ENCODE peak calls at places on chromosome 11, in seven cellular contexts. F is fibroblast of lung, A is HCT116, V is neural progenitor cell, J is mammary epithelial cell, Y is PC-9, L is MM.1S. X is an unnamed sample. For H3K36me3, the result is how much of the 10 kb centered on the place peaks cover.

GRCh38 chr11:26862801-26863200 is 131.1 kb upstream of the FIBIN start:
- DNase-seq in F (no peak), A (no peak), V (no peak), J (no peak), Y (no peak), L (no peak), X (no peak)

GRCh38 chr11:59221438-59221837 is 8.7 kb upstream of the MPEG1 start:
- DNase-seq in F (peak), A (no peak), V (no peak), J (peak), Y (peak), L (no peak), X (no peak)

GRCh38 chr11:102879801-102880200 is 5.0 kb upstream of the MMP12 start:
- DNase-seq in F (no peak), A (no peak), V (no peak), J (no peak), Y (no peak), L (no peak), X (no peak)

GRCh38 chr11:22634897-22635629 is 9.4 kb upstream of the FANCF start:
- DNase-seq in F (peak), A (no peak), V (no peak), J (peak), Y (no peak), L (peak), X (peak)

GRCh38 chr11:63592975-63593395 is 21.2 kb downstream of the PLAAT3 start:
- DNase-seq in F (no peak), A (no peak), V (peak), J (no peak), Y (no peak), L (no peak), X (peak)

GRCh38 chr11:19241260-19242183 is 777 bp upstream of the E2F8 start:
- DNase-seq in F (no peak), A (no peak), V (peak), J (no peak), Y (no peak), L (peak), X (peak)

GRCh38 chr11:43825217-43825816 is 55.3 kb upstream of the ALKBH3 start:
- DNase-seq in F (no peak), A (peak), V (peak), J (peak), Y (no peak), L (no peak), X (peak)

GRCh38 chr11:72240461-72241289 is 3.3 kb downstream of the PHOX2A start:
- DNase-seq in F (peak), A (no peak), V (peak), J (no peak), Y (no peak), L (no peak), X (no peak)

GRCh38 chr11:22878039-22878438 is 17.8 kb upstream of the CCDC179 start:
- DNase-seq in F (no peak), A (no peak), V (no peak), J (no peak), Y (no peak), L (no peak), X (no peak)

GRCh38 chr11:72629266-72629665 is 45.0 kb downstream of the PDE2A start:
- DNase-seq in F (no peak), A (no peak), V (no peak), J (no peak), Y (no peak), L (no peak), X (no peak)

GRCh38 chr11:130553306-130553705 is 104.9 kb downstream of the ADAMTS15 start:
- DNase-seq in F (peak), A (no peak), V (no peak), J (no peak), Y (no peak), L (no peak), X (no peak)

GRCh38 chr11:2310073-2310785 is 8.4 kb downstream of the TSPAN32 start:
- DNase-seq in F (no peak), A (no peak), V (no peak), J (no peak), Y (no peak), L (no peak), X (no peak)

GRCh38 chr11:116605543-116605942 is 167.2 kb downstream of the BUD13 start:
- DNase-seq in F (peak), A (peak), V (peak), J (peak), Y (peak), L (peak), X (peak)

GRCh38 chr11:45082744-45083543 is 63.5 kb upstream of the PRDM11 start:
- DNase-seq in F (no peak), A (no peak), V (no peak), J (no peak), Y (no peak), L (no peak), X (no peak)

GRCh38 chr11:59172345-59173079 is 580 bp downstream of the DTX4 start:
- DNase-seq in F (no peak), A (no peak), V (peak), J (peak), Y (peak), L (peak), X (no peak)

GRCh38 chr11:6812391-6813005 is 13.0 kb upstream of the OR6A2 start:
- DNase-seq in F (peak), A (peak), V (peak), J (peak), Y (peak), L (peak), X (peak)

GRCh38 chr11:69099193-69099592 is 50.5 kb downstream of the TPCN2 start:
- DNase-seq in F (no peak), A (no peak), V (no peak), J (no peak), Y (no peak), L (no peak), X (no peak)

GRCh38 chr11:118438314-118438931 is 2.1 kb downstream of the KMT2A start:
- DNase-seq in F (peak), A (no peak), V (peak), J (peak), Y (no peak), L (peak), X (peak)

GRCh38 chr11:57100638-57101312 is 81.0 kb upstream of the LRRC55 start:
- DNase-seq in F (no peak), A (no peak), V (no peak), J (no peak), Y (no peak), L (no peak), X (no peak)

GRCh38 chr11:128501576-128502549 is 85.5 kb downstream of the ETS1 start:
- DNase-seq in F (peak), A (no peak), V (peak), J (no peak), Y (no peak), L (no peak), X (no peak)

GRCh38 chr11:75851203-75851602 is 36.2 kb downstream of the UVRAG start:
- DNase-seq in F (no peak), A (no peak), V (no peak), J (no peak), Y (no peak), L (no peak), X (no peak)

GRCh38 chr11:46315783-46316563 is 31.3 kb upstream of the DGKZ start:
- DNase-seq in F (no peak), A (no peak), V (no peak), J (no peak), Y (no peak), L (no peak), X (no peak)

GRCh38 chr11:46319074-46319453 is 28.2 kb upstream of the DGKZ start:
- DNase-seq in F (no peak), A (no peak), V (no peak), J (no peak), Y (peak), L (no peak), X (no peak)

GRCh38 chr11:46309669-46310288 is 32.3 kb downstream of the CREB3L1 start:
- DNase-seq in F (no peak), A (peak), V (no peak), J (no peak), Y (peak), L (no peak), X (no peak)

DNA sequence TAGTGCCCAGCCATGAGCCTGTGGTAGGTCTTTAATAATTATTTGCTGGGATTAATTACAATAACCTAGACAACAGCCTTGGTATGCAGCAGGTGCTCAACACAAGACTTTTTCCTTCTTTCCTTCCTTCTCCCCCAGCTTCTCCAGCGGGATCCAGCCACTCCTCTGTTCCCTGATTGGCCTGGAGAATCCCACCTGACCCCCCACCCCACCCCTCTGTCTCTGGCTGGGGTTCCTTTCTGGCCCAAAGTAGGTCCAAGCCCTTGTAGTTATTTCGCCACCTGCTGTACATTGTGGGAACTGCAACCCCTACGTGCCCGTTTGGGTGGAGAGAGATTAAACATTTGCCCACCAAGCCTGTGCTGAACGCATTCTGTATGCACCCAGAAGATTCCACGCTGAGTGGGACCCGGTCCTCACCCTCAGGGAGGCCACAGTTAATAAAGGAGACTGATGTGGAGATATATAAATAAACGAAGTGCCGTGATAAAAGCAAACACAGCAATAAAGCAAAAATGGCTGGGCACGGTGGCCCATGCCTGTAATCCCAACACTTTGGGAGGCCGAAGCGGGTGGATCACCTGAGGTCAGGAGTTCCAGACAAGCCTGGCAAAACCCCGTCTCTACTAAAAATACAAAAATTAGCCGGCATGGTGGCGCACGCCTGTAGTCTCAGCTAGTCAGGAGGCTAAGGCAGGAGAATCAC is 32.1 kb upstream of the DGKZ start:
- DNase-seq in F (peak), A (peak), V (peak), J (peak), Y (peak), L (peak), X (peak)
- TF ChIP-seq EZH2 in F (no peak), A (no peak), V (no peak), J (no peak), Y (no peak), L (no peak), X (no peak)

GRCh38 chr11:507727-508515 is 879 bp upstream of the RNH1 start:
- DNase-seq in F (no peak), A (no peak), V (no peak), J (no peak), Y (no peak), L (no peak), X (no peak)
- H3K4me3 ChIP-seq in F (peak), A (peak), V (peak), J (peak), Y (peak), L (peak), X (peak)

GRCh38 chr11:9565822-9566560 is 7.5 kb upstream of the WEE1 start:
- DNase-seq in F (peak), A (peak), V (peak), J (peak), Y (peak), L (peak), X (peak)

GRCh38 chr11:9561279-9561982 is 12.0 kb upstream of the WEE1 start:
- DNase-seq in F (no peak), A (no peak), V (no peak), J (no peak), Y (no peak), L (no peak), X (no peak)

GRCh38 chr11:9563196-9563730 is 10.2 kb upstream of the WEE1 start:
- DNase-seq in F (no peak), A (no peak), V (no peak), J (no peak), Y (no peak), L (no peak), X (no peak)

GRCh38 chr11:9566561-9567063 is 6.9 kb upstream of the WEE1 start:
- DNase-seq in F (peak), A (no peak), V (no peak), J (no peak), Y (no peak), L (no peak), X (no peak)

DNA sequence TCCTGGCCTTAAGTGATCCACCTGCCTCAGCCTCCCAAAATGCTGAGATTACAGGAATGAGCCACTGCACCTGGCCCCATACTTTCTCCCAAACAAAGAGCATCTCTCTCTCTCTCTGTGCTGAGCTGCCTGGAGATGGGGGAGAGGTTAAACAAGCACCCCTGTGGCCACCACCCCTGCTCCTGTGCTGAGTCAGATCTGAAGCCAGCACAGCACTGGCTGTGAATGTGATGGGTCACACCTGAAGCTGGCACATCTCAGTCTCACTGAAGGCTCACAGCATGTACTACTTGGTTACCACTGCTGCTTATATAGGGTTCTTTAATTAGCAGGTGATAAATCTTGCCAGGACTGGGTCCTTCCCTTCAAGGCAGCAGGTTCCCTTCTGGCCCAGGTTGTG is 10.8 kb upstream of the WEE1 start:
- DNase-seq in F (no peak), A (no peak), V (no peak), J (peak), Y (peak), L (peak), X (no peak)
- H3K36me3 ChIP-seq in F (under half), A (under half), V (under half), J (under half), Y (under half), L (under half), X (under half)

GRCh38 chr11:20596629-20597129 is 2.7 kb upstream of the SLC6A5 start:
- DNase-seq in F (no peak), A (no peak), V (peak), J (peak), Y (no peak), L (no peak), X (no peak)

GRCh38 chr11:20595101-20595500 is 4.3 kb upstream of the SLC6A5 start:
- DNase-seq in F (no peak), A (no peak), V (no peak), J (no peak), Y (no peak), L (no peak), X (no peak)

GRCh38 chr11:20598487-20598886 is 921 bp upstream of the SLC6A5 start:
- DNase-seq in F (no peak), A (no peak), V (peak), J (no peak), Y (no peak), L (no peak), X (no peak)

GRCh38 chr11:20597924-20598484 is 1.4 kb upstream of the SLC6A5 start:
- DNase-seq in F (no peak), A (no peak), V (peak), J (no peak), Y (no peak), L (no peak), X (no peak)

GRCh38 chr11:20597137-20597923 is 2.1 kb upstream of the SLC6A5 start:
- DNase-seq in F (no peak), A (no peak), V (peak), J (no peak), Y (no peak), L (no peak), X (no peak)
- TF ChIP-seq EZH2 in F (no peak), A (no peak), V (peak), J (peak), Y (no peak), L (no peak), X (peak)

GRCh38 chr11:61679301-61679700 is 890 bp upstream of the DAGLA start:
- DNase-seq in F (peak), A (no peak), V (peak), J (no peak), Y (peak), L (no peak), X (no peak)

GRCh38 chr11:61683116-61683515 is 2.9 kb downstream of the DAGLA start:
- DNase-seq in F (no peak), A (no peak), V (no peak), J (no peak), Y (no peak), L (no peak), X (no peak)

GRCh38 chr11:61680622-61681191 is 516 bp downstream of the DAGLA start:
- DNase-seq in F (no peak), A (no peak), V (no peak), J (no peak), Y (no peak), L (no peak), X (no peak)

GRCh38 chr11:61682093-61682732 is 2.0 kb downstream of the DAGLA start:
- DNase-seq in F (peak), A (no peak), V (no peak), J (no peak), Y (no peak), L (no peak), X (no peak)

DNA sequence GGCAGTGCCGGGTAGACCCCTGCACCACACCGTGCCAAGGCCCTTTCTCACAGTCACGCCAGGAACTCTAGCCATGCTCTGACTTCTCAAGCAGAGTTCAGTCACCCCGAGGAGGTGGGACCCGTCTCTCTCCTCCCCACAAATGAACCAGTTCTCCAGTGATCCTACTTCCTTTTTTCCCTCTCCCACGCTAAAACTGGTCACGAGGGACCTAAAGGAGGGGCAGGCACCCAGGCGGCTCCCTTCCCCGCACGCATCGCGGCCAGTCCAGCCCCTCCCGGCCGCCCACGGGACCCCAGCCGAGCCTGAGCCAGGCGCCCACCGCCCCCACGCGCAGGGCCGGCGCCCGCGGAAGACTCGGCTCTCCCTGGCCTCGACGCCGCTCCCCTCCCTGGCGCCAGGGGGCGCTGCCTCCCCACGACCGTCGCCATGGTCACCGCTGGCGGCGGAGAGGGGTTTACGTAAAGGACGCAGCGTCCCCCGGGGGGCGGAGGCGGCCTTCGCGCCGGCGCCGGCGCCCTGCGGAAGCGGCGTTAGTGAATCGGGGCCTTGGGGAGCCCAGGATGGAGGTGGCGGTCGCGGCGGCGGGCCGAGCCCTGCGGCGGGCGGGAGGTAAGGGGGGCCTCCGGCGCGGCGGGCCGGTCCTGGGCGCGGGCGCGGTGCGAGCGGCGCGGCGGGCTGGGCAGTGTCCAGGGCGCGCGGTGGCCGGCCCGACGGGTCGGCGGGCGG is at the start of gene DAGLA:
- DNase-seq in F (peak), A (no peak), V (peak), J (peak), Y (peak), L (peak), X (peak)
- H3K4me3 ChIP-seq in F (peak), A (peak), V (peak), J (no peak), Y (peak), L (no peak), X (peak)

GRCh38 chr11:67613960-67614715 is 7.4 kb downstream of the NDUFV1 start:
- DNase-seq in F (peak), A (peak), V (peak), J (peak), Y (peak), L (peak), X (peak)
- H3K36me3 ChIP-seq in F (under half), A (under half), V (under half), J (under half), Y (under half), L (under half), X (under half)

X was measured in A673.